ENCODE peak calls at places on chromosomes 1 and 21, in seven cellular contexts. I is T-helper 1 cell; Y is activated CD8-positive, alpha-beta memory T cell treated with anti-CD3 and anti-CD28 coated beads, Interleukin-2, amount 50 U/mL, for 48 hours; W is non-pigmented ciliary epithelial cell; V is posterior cingulate gyrus; F is HuH-7; S is astrocyte of the hippocampus. O is an unnamed sample.

GRCh38 chr1:193184776-193185175 is 1.6 kb downstream of the B3GALT2 start:
- DNase-seq in I (no peak), Y (no peak), W (no peak), V (no peak), F (no peak), S (no peak), O (no peak)

GRCh38 chr1:155077346-155077745 is 1.3 kb upstream of the EFNA3 start:
- DNase-seq in I (no peak), Y (no peak), W (no peak), V (no peak), F (no peak), S (no peak), O (no peak)

GRCh38 chr1:1310476-1311053 is 2.2 kb downstream of the PUSL1 start:
- DNase-seq in I (no peak), Y (no peak), W (no peak), V (no peak), F (no peak), S (no peak), O (no peak)

GRCh38 chr21:19340303-19340702 is 936.7 kb upstream of the TMPRSS15 start:
- DNase-seq in I (no peak), Y (no peak), W (no peak), V (no peak), F (no peak), S (no peak), O (no peak)

GRCh38 chr1:221979461-221980032 is 237.7 kb upstream of the DUSP10 start:
- DNase-seq in I (no peak), Y (no peak), W (no peak), V (no peak), F (no peak), S (no peak), O (no peak)

GRCh38 chr1:82161651-82162238 is 361.0 kb downstream of the ADGRL2 start:
- DNase-seq in I (no peak), Y (no peak), W (no peak), V (no peak), F (no peak), S (peak), O (no peak)

GRCh38 chr1:164735315-164736052 is 176.5 kb downstream of the PBX1 start:
- DNase-seq in I (no peak), Y (no peak), W (peak), V (no peak), F (no peak), S (peak), O (no peak)

GRCh38 chr1:48536477-48536876 is 64.5 kb upstream of the SPATA6 start:
- DNase-seq in I (no peak), Y (no peak), W (no peak), V (no peak), F (no peak), S (no peak), O (no peak)

GRCh38 chr1:93584238-93585003 is 97.2 kb downstream of the BCAR3 start:
- DNase-seq in I (no peak), Y (no peak), W (no peak), V (no peak), F (no peak), S (no peak), O (no peak)

GRCh38 chr1:198019126-198019525 is 102.0 kb downstream of the LHX9 start:
- DNase-seq in I (no peak), Y (no peak), W (no peak), V (no peak), F (no peak), S (no peak), O (no peak)

GRCh38 chr1:101006553-101006952 is 19.0 kb downstream of the DPH5 start:
- DNase-seq in I (no peak), Y (no peak), W (no peak), V (no peak), F (no peak), S (no peak), O (no peak)

GRCh38 chr1:214296860-214297699 is 16.1 kb downstream of the SMYD2 start:
- DNase-seq in I (no peak), Y (no peak), W (peak), V (no peak), F (no peak), S (peak), O (no peak)

GRCh38 chr21:29078884-29079765 is 5.7 kb upstream of the CCT8 start:
- DNase-seq in I (no peak), Y (no peak), W (no peak), V (no peak), F (no peak), S (peak), O (no peak)

GRCh38 chr1:111795401-111795800 is 39.7 kb downstream of the DDX20 start:
- DNase-seq in I (no peak), Y (no peak), W (no peak), V (no peak), F (no peak), S (no peak), O (no peak)

GRCh38 chr1:42941640-42942330 is 16.9 kb downstream of the SLC2A1 start:
- DNase-seq in I (no peak), Y (no peak), W (no peak), V (peak), F (no peak), S (peak), O (no peak)

GRCh38 chr1:145708063-145708462 is 895 bp upstream of the PDZK1 start:
- DNase-seq in I (no peak), Y (no peak), W (no peak), V (no peak), F (no peak), S (no peak), O (no peak)

GRCh38 chr1:80358141-80358540 is 1351.6 kb upstream of the ADGRL4 start:
- DNase-seq in I (no peak), Y (no peak), W (no peak), V (no peak), F (no peak), S (no peak), O (no peak)

GRCh38 chr21:44322621-44323325 is 16.4 kb downstream of the CFAP410 start:
- DNase-seq in I (no peak), Y (no peak), W (no peak), V (no peak), F (no peak), S (no peak), O (no peak)

GRCh38 chr1:71785470-71785869 is 496.9 kb downstream of the NEGR1 start:
- DNase-seq in I (no peak), Y (no peak), W (no peak), V (no peak), F (no peak), S (no peak), O (no peak)

GRCh38 chr1:245091818-245092637 is 62.8 kb upstream of the KIF26B start:
- DNase-seq in I (no peak), Y (no peak), W (peak), V (no peak), F (no peak), S (peak), O (no peak)

GRCh38 chr1:113021430-113022085 is 51.4 kb upstream of the LRIG2 start:
- DNase-seq in I (no peak), Y (no peak), W (no peak), V (no peak), F (peak), S (no peak), O (no peak)

GRCh38 chr1:162191396-162192322 is 122.2 kb downstream of the NOS1AP start:
- DNase-seq in I (no peak), Y (no peak), W (no peak), V (no peak), F (no peak), S (no peak), O (no peak)

GRCh38 chr1:5977494-5978444 is 14.5 kb downstream of the NPHP4 start:
- DNase-seq in I (no peak), Y (no peak), W (no peak), V (no peak), F (no peak), S (no peak), O (no peak)

GRCh38 chr1:109923131-109923945 is 12.7 kb downstream of the CSF1 start:
- DNase-seq in I (no peak), Y (no peak), W (no peak), V (no peak), F (peak), S (peak), O (no peak)

GRCh38 chr1:37892151-37893047 is 33.0 kb upstream of the MTF1 start:
- DNase-seq in I (no peak), Y (no peak), W (no peak), V (no peak), F (no peak), S (peak), O (no peak)

GRCh38 chr1:205582471-205583291 is 49.1 kb downstream of the ELK4 start:
- DNase-seq in I (no peak), Y (peak), W (no peak), V (no peak), F (no peak), S (no peak), O (no peak)

GRCh38 chr1:163346326-163346870 is 24.6 kb downstream of the NUF2 start:
- DNase-seq in I (no peak), Y (no peak), W (no peak), V (no peak), F (no peak), S (no peak), O (no peak)

GRCh38 chr1:111727056-111727455 is 12.1 kb downstream of the INKA2 start:
- DNase-seq in I (no peak), Y (peak), W (no peak), V (no peak), F (no peak), S (no peak), O (no peak)

GRCh38 chr1:200896571-200897187 is 2.0 kb downstream of the INAVA start:
- DNase-seq in I (no peak), Y (no peak), W (no peak), V (no peak), F (peak), S (peak), O (no peak)

GRCh38 chr1:204507317-204508105 is 8.7 kb upstream of the MDM4 start:
- DNase-seq in I (no peak), Y (no peak), W (no peak), V (no peak), F (no peak), S (peak), O (no peak)